ENCODE peak calls at places on chromosomes 16 and 17, in eight cellular contexts. Q is hepatocyte, F is HCT116, O is GM23248, G is mammary epithelial cell, S is MM.1S, Z is fibroblast of lung, A is H9. E is an unnamed sample.

GRCh38 chr17:79577485-79578187 is 33.2 kb downstream of the RBFOX3 start:
- DNase-seq in Z (no peak), A (no peak), Q (no peak), S (no peak), O (no peak), F (no peak), G (no peak), E (no peak)

GRCh38 chr16:83934684-83934977 is 18.4 kb upstream of the OSGIN1 start:
- DNase-seq in G (no peak), O (no peak), A (no peak), Q (no peak), F (no peak), Z (no peak), S (no peak), E (no peak)

GRCh38 chr17:14427914-14428639 is 127.2 kb downstream of the HS3ST3B1 start:
- DNase-seq in G (no peak), A (no peak), F (no peak), S (peak; percentile 51), Z (no peak), Q (no peak), O (no peak), E (peak; percentile 92)

GRCh38 chr16:88295526-88296436 is 87.0 kb upstream of the ZNF469 start:
- DNase-seq in S (no peak), Z (no peak), A (no peak), F (no peak), Q (no peak), G (no peak), O (no peak), E (no peak)

GRCh38 chr16:23874613-23875294 is 39.0 kb downstream of the PRKCB start:
- DNase-seq in Z (peak; percentile 5), A (no peak), F (no peak), G (peak; percentile 7), Q (no peak), S (no peak), O (peak; percentile 46), E (no peak)

GRCh38 chr16:2095918-2096582 is 39.6 kb downstream of the PKD1 start:
- DNase-seq in F (no peak), Z (no peak), A (no peak), G (no peak), O (no peak), S (no peak), Q (no peak), E (no peak)

GRCh38 chr16:1393613-1394176 is 20.8 kb downstream of the UNKL start:
- DNase-seq in O (no peak), F (no peak), S (no peak), Q (no peak), G (no peak), A (no peak), Z (no peak), E (no peak)

GRCh38 chr16:5350118-5350517 is 252.5 kb upstream of the EEF2KMT start:
- DNase-seq in O (no peak), Q (no peak), A (peak; percentile 34), F (no peak), G (no peak), Z (no peak), S (no peak), E (no peak)

GRCh38 chr16:24999856-25000447 is 15.2 kb downstream of the ARHGAP17 start:
- DNase-seq in Z (no peak), G (no peak), F (no peak), S (no peak), Q (peak; percentile 70), A (no peak), O (peak; percentile 31), E (no peak)

GRCh38 chr17:52157603-52158449 is 688 bp downstream of the CA10 start:
- DNase-seq in Q (no peak), S (no peak), A (peak; percentile 73), F (no peak), O (no peak), Z (no peak), G (no peak), E (no peak)

GRCh38 chr17:64736804-64737492 is 74.8 kb upstream of the SMURF2 start:
- DNase-seq in O (peak; percentile 69), Z (peak; percentile 72), F (peak; percentile 61), G (peak; percentile 46), S (peak; percentile 57), Q (peak; percentile 33), A (peak; percentile 57), E (peak; percentile 38)

GRCh38 chr17:63529711-63530556 is 6.8 kb downstream of the KCNH6 start:
- DNase-seq in F (no peak), O (no peak), S (no peak), G (no peak), A (no peak), Q (no peak), Z (no peak), E (no peak)

GRCh38 chr16:47592232-47592631 is 131.1 kb downstream of the PHKB start:
- DNase-seq in O (no peak), Q (no peak), S (no peak), Z (no peak), A (no peak), F (no peak), G (no peak), E (no peak)

GRCh38 chr16:51465026-51465425 is 314.0 kb upstream of the SALL1 start:
- DNase-seq in Z (peak; percentile 36), Q (no peak), O (peak; percentile 68), G (peak; percentile 3), A (no peak), S (no peak), F (no peak), E (no peak)

GRCh38 chr16:25256821-25257503 is 683 bp downstream of the ZKSCAN2 start:
- DNase-seq in G (no peak), O (peak; percentile 46), Q (peak; percentile 34), Z (no peak), F (no peak), A (peak; percentile 43), S (no peak), E (peak; percentile 34)

GRCh38 chr17:76480676-76481075 is 13.3 kb downstream of the AANAT start:
- DNase-seq in Q (no peak), S (peak; percentile 60), F (no peak), O (no peak), Z (no peak), G (no peak), A (no peak), E (peak; percentile 85)

GRCh38 chr17:64097196-64097936 is 32.6 kb downstream of the ERN1 start:
- DNase-seq in Z (peak; percentile 83), F (no peak), S (no peak), G (peak; percentile 54), Q (no peak), O (peak; percentile 69), A (no peak), E (no peak)

GRCh38 chr16:87324411-87325275 is 7.5 kb upstream of the C16orf95 start:
- DNase-seq in S (no peak), Z (peak; percentile 28), G (no peak), O (peak; percentile 37), A (peak; percentile 69), F (no peak), Q (peak; percentile 57), E (peak; percentile 62)

GRCh38 chr16:47815655-47816054 is 340.1 kb downstream of the ABCC12 start:
- DNase-seq in Z (no peak), F (no peak), O (no peak), Q (no peak), G (peak; percentile 21), A (no peak), S (no peak), E (no peak)

GRCh38 chr17:72587773-72588511 is 467.1 kb downstream of the SOX9 start:
- DNase-seq in O (no peak), Z (peak; percentile 49), Q (peak; percentile 59), A (no peak), S (peak; percentile 71), G (peak; percentile 65), F (no peak), E (peak; percentile 8)

DNA sequence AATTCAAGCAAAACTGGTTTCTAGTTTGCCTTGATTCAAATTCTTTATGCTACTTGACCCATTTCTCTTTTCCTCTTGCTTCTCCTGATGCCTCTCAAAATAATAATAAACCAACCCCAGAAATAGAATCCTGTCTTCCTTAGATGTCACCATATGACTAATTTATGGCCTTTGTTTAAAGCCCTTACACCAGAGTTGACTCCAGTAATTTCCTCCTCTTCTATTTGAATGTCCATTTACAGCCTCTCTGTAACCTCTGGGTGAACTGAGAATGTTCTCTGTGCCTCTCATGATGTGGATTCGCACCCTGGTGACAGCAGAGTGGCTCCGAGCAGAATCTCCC is 31.5 kb downstream of the ZFHX3 start:
- DNase-seq in S (no peak), O (no peak), G (no peak), A (no peak), Q (no peak), Z (no peak), F (no peak), E (no peak)
- H3K79me2 ChIP-seq in S (no peaks in the 10 kb centered on the region), O (peaks cover 99% of the 10 kb centered on the region), G (peaks cover 63% of the 10 kb centered on the region), A (no peaks in the 10 kb centered on the region), Q (peaks cover 93% of the 10 kb centered on the region), Z (peaks cover 80% of the 10 kb centered on the region), F (peaks cover 23% of the 10 kb centered on the region), E (no peaks in the 10 kb centered on the region)

DNA sequence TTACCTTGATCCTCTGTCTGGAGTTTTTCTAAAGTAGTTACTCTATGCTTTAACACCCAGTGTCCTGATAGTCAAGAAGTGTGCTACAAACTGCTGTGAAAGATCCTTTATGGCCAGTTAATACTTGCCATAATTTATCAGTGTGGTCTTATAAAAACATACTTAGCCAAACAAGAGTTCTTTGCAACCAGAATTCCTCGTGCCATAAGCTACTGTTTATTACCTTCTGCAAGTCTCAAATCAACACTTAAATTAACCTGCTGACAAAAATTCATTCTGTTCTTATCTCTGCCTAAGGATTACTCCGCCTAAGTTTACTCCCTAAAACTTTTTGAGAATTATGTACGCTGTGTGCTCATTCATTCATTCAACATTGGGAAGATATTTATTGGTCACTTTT is 22.8 kb downstream of the ZNF75A start:
- DNase-seq in O (no peak), F (no peak), Q (no peak), S (no peak), Z (no peak), G (no peak), A (no peak), E (no peak)
- H3K9me3 ChIP-seq in O (no peaks in the 10 kb centered on the region), F (no peaks in the 10 kb centered on the region), Q (no peaks in the 10 kb centered on the region), S (no peaks in the 10 kb centered on the region), Z (no peaks in the 10 kb centered on the region), G (no peaks in the 10 kb centered on the region), A (peaks cover 11% of the 10 kb centered on the region), E (no peaks in the 10 kb centered on the region)

GRCh38 chr17:31122746-31123145 is 28.0 kb downstream of the NF1 start:
- DNase-seq in Q (no peak), Z (no peak), F (no peak), A (no peak), S (no peak), O (no peak), G (no peak), E (no peak)
- H3K79me2 ChIP-seq in Q (peaks cover 95% of the 10 kb centered on the region), Z (peaks cover 40% of the 10 kb centered on the region), F (peaks cover 82% of the 10 kb centered on the region), A (no peaks in the 10 kb centered on the region), S (peaks cover 4% of the 10 kb centered on the region), O (peaks cover 100% of the 10 kb centered on the region), G (peaks cover 83% of the 10 kb centered on the region), E (peaks cover 11% of the 10 kb centered on the region)

DNA sequence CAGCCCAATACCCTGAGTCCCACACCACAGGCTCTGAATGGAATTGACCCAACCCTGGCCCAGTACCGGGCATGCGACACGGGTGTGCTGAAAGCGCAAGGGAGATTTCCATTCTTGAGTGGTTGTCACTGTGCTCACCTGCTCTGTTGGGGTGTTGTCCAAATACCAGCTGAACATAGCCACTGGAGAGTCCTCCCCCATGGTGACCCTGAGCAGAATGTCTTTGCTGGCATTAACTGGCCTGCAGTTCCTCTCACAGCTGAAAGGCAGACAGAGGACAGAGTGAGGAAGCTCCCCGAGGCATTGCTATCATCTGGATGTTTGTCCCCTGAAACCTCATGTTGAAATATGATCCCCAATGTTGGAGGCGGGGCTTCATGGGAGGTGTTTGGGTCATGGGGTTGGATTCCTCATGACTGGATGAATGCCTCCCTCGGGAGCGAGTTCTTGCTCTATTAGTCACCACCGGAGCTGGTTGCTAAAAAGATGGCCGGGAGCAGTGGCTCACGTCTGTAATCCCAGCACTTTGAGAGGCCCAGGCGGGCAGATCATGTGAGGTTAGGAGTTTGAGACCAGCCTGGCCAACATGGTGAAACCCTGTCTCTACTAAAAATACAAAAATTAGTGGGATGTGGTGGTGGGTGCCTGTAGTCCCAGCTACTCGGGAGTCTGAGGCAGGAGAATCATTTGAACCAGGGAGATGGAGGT is 57.3 kb upstream of the BCO1 start:
- DNase-seq in Z (peak; percentile 95), O (peak; percentile 99), S (no peak), A (peak; percentile 96), F (peak; percentile 93), G (peak; percentile 95), Q (peak; percentile 94), E (no peak)
- H3K9me3 ChIP-seq in Z (no peaks in the 10 kb centered on the region), O (no peaks in the 10 kb centered on the region), S (no peaks in the 10 kb centered on the region), A (no peaks in the 10 kb centered on the region), F (no peaks in the 10 kb centered on the region), G (no peaks in the 10 kb centered on the region), Q (no peaks in the 10 kb centered on the region), E (no peaks in the 10 kb centered on the region)